ENCODE peak calls at places on chromosome 21, in five cellular contexts. I is GM23248, H is neural progenitor cell, N is GM23338, O is OCI-LY7. J is an unnamed sample.

GRCh38 chr21:45378258-45378966 is 26.6 kb upstream of the COL18A1 start:
- DNase-seq in I (peak), H (peak), N (peak), O (no peak), J (no peak)

GRCh38 chr21:34367320-34367935 is 3.6 kb downstream of the KCNE2 start:
- DNase-seq in I (peak), H (peak), N (peak), O (peak), J (peak)

GRCh38 chr21:42521805-42522204 is 8.2 kb downstream of the SLC37A1 start:
- DNase-seq in I (no peak), H (no peak), N (no peak), O (no peak), J (no peak)

GRCh38 chr21:37367301-37367757 is 756 bp downstream of the DYRK1A start:
- DNase-seq in I (peak), H (peak), N (no peak), O (peak), J (peak)

GRCh38 chr21:39083377-39084008 is 99.8 kb downstream of the PSMG1 start:
- DNase-seq in I (peak), H (no peak), N (no peak), O (no peak), J (no peak)

GRCh38 chr21:33384851-33385331 is 18.3 kb upstream of the IFNGR2 start:
- DNase-seq in I (no peak), H (no peak), N (no peak), O (peak), J (no peak)

GRCh38 chr21:45408271-45408791 is 3.4 kb downstream of the COL18A1 start:
- DNase-seq in I (no peak), H (no peak), N (no peak), O (no peak), J (no peak)

GRCh38 chr21:17602874-17603273 is 9.8 kb downstream of the BTG3 start:
- DNase-seq in I (peak), H (no peak), N (no peak), O (no peak), J (no peak)

GRCh38 chr21:24367936-24368335 is 1239.3 kb downstream of the MRPL39 start:
- DNase-seq in I (no peak), H (no peak), N (no peak), O (no peak), J (no peak)

GRCh38 chr21:46111193-46111571 is 13.3 kb downstream of the COL6A2 start:
- DNase-seq in I (no peak), H (no peak), N (no peak), O (no peak), J (no peak)

GRCh38 chr21:18985584-18985983 is 582.0 kb upstream of the TMPRSS15 start:
- DNase-seq in I (no peak), H (no peak), N (no peak), O (no peak), J (no peak)

GRCh38 chr21:42389449-42389835 is 6.4 kb downstream of the TMPRSS3 start:
- DNase-seq in I (no peak), H (peak), N (peak), O (no peak), J (peak)

GRCh38 chr21:42461881-42462877 is 33.8 kb downstream of the RSPH1 start:
- DNase-seq in I (no peak), H (no peak), N (peak), O (peak), J (no peak)

GRCh38 chr21:42176864-42177263 is 42.1 kb upstream of the ABCG1 start:
- DNase-seq in I (peak), H (no peak), N (no peak), O (no peak), J (no peak)

GRCh38 chr21:38297193-38297592 is 40.4 kb downstream of the KCNJ15 start:
- DNase-seq in I (peak), H (no peak), N (no peak), O (no peak), J (no peak)

GRCh38 chr21:20404915-20405314 is 593.3 kb upstream of the NCAM2 start:
- DNase-seq in I (no peak), H (peak), N (peak), O (no peak), J (no peak)

GRCh38 chr21:16770279-16770678 is 742.6 kb upstream of the CXADR start:
- DNase-seq in I (no peak), H (no peak), N (no peak), O (no peak), J (no peak)

GRCh38 chr21:16323586-16323985 is 593.8 kb downstream of the USP25 start:
- DNase-seq in I (peak), H (no peak), N (no peak), O (no peak), J (no peak)

GRCh38 chr21:17003221-17003620 is 509.6 kb upstream of the CXADR start:
- DNase-seq in I (peak), H (no peak), N (peak), O (no peak), J (no peak)

GRCh38 chr21:35396655-35397054 is 347.6 kb upstream of the RUNX1 start:
- DNase-seq in I (no peak), H (no peak), N (no peak), O (no peak), J (no peak)

GRCh38 chr21:17612023-17612564 is 607 bp downstream of the BTG3 start:
- DNase-seq in I (peak), H (no peak), N (peak), O (peak), J (peak)

GRCh38 chr21:38804030-38804616 is 1.6 kb upstream of the ETS2 start:
- DNase-seq in I (no peak), H (no peak), N (no peak), O (no peak), J (no peak)

GRCh38 chr21:34688145-34688544 is 19.4 kb downstream of the CLIC6 start:
- DNase-seq in I (peak), H (no peak), N (peak), O (peak), J (no peak)

GRCh38 chr21:46078984-46079356 is 18.9 kb upstream of the COL6A2 start:
- DNase-seq in I (peak), H (no peak), N (no peak), O (no peak), J (no peak)

GRCh38 chr21:38986460-38987395 is 181.0 kb downstream of the ETS2 start:
- DNase-seq in I (no peak), H (no peak), N (no peak), O (no peak), J (no peak)

GRCh38 chr21:42400525-42400924 is 3.2 kb upstream of the UBASH3A start:
- DNase-seq in I (peak), H (no peak), N (no peak), O (no peak), J (no peak)

GRCh38 chr21:42414928-42415769 is 11.4 kb downstream of the UBASH3A start:
- DNase-seq in I (peak), H (no peak), N (no peak), O (no peak), J (no peak)

GRCh38 chr21:29271927-29272333 is 26.8 kb upstream of the BACH1 start:
- DNase-seq in I (peak), H (no peak), N (no peak), O (no peak), J (no peak)

GRCh38 chr21:35528109-35529042 is 479.3 kb upstream of the RUNX1 start:
- DNase-seq in I (no peak), H (no peak), N (no peak), O (peak), J (no peak)

GRCh38 chr21:36162631-36163030 is 6.0 kb downstream of the DOP1B start:
- DNase-seq in I (no peak), H (no peak), N (no peak), O (no peak), J (no peak)

GRCh38 chr21:38467369-38467768 is 30.9 kb downstream of the ERG start:
- DNase-seq in I (no peak), H (no peak), N (no peak), O (no peak), J (no peak)

GRCh38 chr21:41825216-41825615 is 53.9 kb downstream of the PRDM15 start:
- DNase-seq in I (no peak), H (no peak), N (no peak), O (no peak), J (no peak)

GRCh38 chr21:34221331-34222030 is 142.3 kb upstream of the KCNE2 start:
- DNase-seq in I (no peak), H (no peak), N (no peak), O (no peak), J (no peak)

DNA sequence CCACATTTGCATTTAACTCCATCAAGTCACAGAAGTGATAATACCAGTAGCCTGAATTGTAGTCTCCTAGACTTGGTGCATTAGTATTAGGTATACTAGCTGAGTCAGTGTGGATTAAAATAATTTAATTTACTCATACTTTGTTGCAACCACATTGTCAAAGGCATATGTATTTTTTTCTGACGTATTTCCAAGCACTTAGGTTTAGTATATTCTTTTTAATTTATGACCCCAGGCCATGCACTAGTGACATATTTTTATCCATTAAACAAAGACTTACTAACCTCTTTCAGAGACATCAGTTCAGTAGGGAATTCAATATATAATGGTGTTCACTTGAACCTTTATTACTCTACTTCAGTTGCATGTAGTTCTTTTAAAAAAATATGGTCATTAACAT is 1894.5 kb downstream of the NCAM2 start:
- DNase-seq in I (no peak), H (no peak), N (no peak), O (no peak), J (no peak)
- TF ChIP-seq EZH2phosphoT487 in I (no peak), H (no peak), N (no peak), O (no peak), J (no peak)

GRCh38 chr21:26958792-26959191 is 8.1 kb downstream of the ADAMTS5 start:
- DNase-seq in I (no peak), H (no peak), N (no peak), O (no peak), J (no peak)
- H3K4me3 ChIP-seq in I (no peak), H (no peak), N (no peak), O (no peak), J (no peak)

GRCh38 chr21:32096411-32096810 is 182.4 kb downstream of the MIS18A start:
- DNase-seq in I (peak), H (peak), N (peak), O (peak), J (peak)

GRCh38 chr21:32103361-32103760 is 175.5 kb downstream of the MIS18A start:
- DNase-seq in I (no peak), H (no peak), N (no peak), O (no peak), J (no peak)

GRCh38 chr21:32102426-32102825 is 176.4 kb downstream of the MIS18A start:
- DNase-seq in I (peak), H (no peak), N (no peak), O (no peak), J (no peak)

GRCh38 chr21:32101206-32101763 is 177.6 kb downstream of the MIS18A start:
- DNase-seq in I (no peak), H (no peak), N (no peak), O (no peak), J (no peak)

DNA sequence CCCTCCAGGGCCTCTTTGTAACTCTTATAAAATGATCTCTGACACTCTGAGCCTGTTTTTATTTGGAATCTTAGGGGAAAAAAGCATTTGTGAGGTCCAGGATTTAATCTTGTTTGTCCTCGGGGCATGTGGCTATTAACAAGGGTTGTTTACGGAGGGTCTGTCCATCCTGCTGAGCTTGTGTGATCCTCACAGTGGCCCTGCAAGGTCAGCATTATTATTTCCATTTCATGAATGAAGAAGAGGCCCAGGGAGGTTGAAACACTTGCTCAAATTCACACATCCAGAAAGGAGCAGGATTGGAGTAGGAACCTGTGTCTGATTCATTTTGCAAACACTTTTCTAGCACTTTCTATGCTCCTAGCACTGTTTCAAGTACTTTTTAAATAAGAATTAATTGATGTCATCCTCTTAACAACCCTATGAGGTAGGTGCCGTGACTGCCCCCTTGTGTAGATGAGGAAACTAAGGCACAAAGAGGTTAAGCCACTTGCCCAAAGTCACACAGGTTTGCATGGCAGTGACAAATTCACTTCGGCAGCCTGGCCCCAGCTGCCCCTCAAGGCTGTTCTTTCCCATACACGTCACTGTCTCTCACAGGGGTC is 178.9 kb downstream of the MIS18A start:
- DNase-seq in I (peak), H (peak), N (peak), O (peak), J (no peak)
- TF ChIP-seq EZH2phosphoT487 in I (no peak), H (no peak), N (no peak), O (no peak), J (no peak)

GRCh38 chr21:25421327-25422028 is 185.8 kb downstream of the MRPL39 start:
- DNase-seq in I (peak), H (peak), N (peak), O (peak), J (peak)
- H3K4me3 ChIP-seq in I (no peak), H (no peak), N (no peak), O (no peak), J (no peak)

DNA sequence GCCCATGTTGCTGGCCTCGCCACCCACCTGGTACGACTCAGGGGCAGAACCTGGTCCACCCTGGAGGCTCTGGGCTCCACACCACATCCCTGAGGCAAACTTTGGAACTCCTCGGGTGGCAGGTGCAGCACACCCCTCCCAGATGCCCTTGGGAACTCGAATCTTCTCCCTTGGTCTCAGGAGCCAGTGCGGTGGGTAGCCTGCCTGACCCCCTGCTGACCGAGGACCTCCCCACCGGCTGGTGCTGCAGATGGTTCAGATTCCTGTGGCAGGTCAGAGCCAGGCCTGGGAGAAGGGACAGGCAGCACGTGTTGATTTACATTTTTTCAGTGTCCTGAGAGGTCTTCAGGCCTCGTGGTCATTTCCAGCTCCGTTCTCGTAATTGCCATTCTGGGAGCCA is 6.3 kb upstream of the CFAP410 start:
- DNase-seq in I (no peak), H (no peak), N (no peak), O (no peak), J (no peak)
- TF ChIP-seq EZH2phosphoT487 in I (no peak), H (no peak), N (no peak), O (no peak), J (no peak)